ENCODE peak calls at places on chromosomes 5 and 9, in eight cellular contexts. A is fibroblast of mammary gland, Q is IMR-90, F is cardiac muscle cell, B is GM12865, H is pancreas, N is spleen, I is heart right ventricle. M is an unnamed sample.

GRCh38 chr5:178487911-178488310 is 102.3 kb downstream of the COL23A1 start:
- DNase-seq in A (no peak), Q (no peak), F (no peak), B (no peak), H (no peak), N (no peak), I (no peak), M (no peak)

GRCh38 chr9:6538666-6539071 is 106.9 kb downstream of the GLDC start:
- DNase-seq in A (peak), Q (peak), F (peak), B (no peak), H (no peak), N (no peak), I (no peak), M (peak)

GRCh38 chr9:5838884-5839571 is 6.1 kb upstream of the ERMP1 start:
- DNase-seq in A (peak), Q (peak), F (peak), B (peak), H (peak), N (no peak), I (no peak), M (peak)

GRCh38 chr5:68369436-68370125 is 154.0 kb downstream of the PIK3R1 start:
- DNase-seq in A (no peak), Q (no peak), F (no peak), B (peak), H (no peak), N (no peak), I (no peak), M (no peak)

GRCh38 chr9:94084314-94084713 is at the start of gene PTPDC1:
- DNase-seq in A (peak), Q (peak), F (peak), B (no peak), H (no peak), N (no peak), I (peak), M (peak)

GRCh38 chr5:67366256-67366655 is 169.7 kb upstream of the CD180 start:
- DNase-seq in A (no peak), Q (no peak), F (no peak), B (no peak), H (no peak), N (no peak), I (no peak), M (no peak)

GRCh38 chr9:18473551-18474279 is at the start of gene ADAMTSL1:
- DNase-seq in A (peak), Q (peak), F (peak), B (no peak), H (no peak), N (no peak), I (peak), M (peak)

GRCh38 chr9:77819672-77820071 is 171.6 kb upstream of the GNA14 start:
- DNase-seq in A (peak), Q (peak), F (peak), B (peak), H (no peak), N (no peak), I (no peak), M (peak)

GRCh38 chr9:84617415-84617814 is 52.1 kb upstream of the NTRK2 start:
- DNase-seq in A (no peak), Q (no peak), F (no peak), B (no peak), H (no peak), N (no peak), I (no peak), M (no peak)

GRCh38 chr5:53779541-53779981 is 219.1 kb downstream of the NDUFS4 start:
- DNase-seq in A (peak), Q (peak), F (peak), B (peak), H (no peak), N (no peak), I (peak), M (peak)

GRCh38 chr9:13291718-13292117 is 12.2 kb upstream of the MPDZ start:
- DNase-seq in A (no peak), Q (no peak), F (no peak), B (no peak), H (no peak), N (no peak), I (no peak), M (no peak)
- TF ChIP-seq CTCF in A (peak), Q (no peak), F (no peak), B (no peak), H (no peak), N (no peak), I (no peak), M (no peak)

DNA sequence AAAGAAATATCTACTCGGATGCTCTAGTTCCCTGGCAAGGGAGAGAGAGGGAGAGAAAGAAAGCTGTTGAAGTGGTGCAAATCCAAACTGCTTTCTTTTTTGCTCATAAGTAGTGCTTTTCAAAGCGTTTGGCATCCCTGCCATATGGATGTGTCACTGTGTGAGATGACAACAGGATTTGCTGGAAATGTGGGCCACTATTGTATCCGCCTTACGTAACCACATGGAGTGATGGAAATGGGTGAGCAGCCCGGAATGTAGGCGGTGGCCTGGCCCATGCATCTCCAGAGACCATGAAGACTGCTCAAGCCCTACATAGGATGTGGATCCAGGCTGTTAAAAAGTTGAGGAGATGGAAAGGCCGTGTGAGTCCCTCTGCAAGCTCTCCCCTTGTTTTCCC is 30.8 kb downstream of the TJP2 start:
- DNase-seq in A (peak), Q (peak), F (peak), B (no peak), H (no peak), N (no peak), I (peak), M (peak)
- H3K4me3 ChIP-seq in A (no peak), Q (peak), F (no peak), B (no peak), H (no peak), N (no peak), I (no peak), M (no peak)

GRCh38 chr5:103256178-103256577 is 2.4 kb upstream of the MACIR start:
- DNase-seq in A (no peak), Q (no peak), F (no peak), B (peak), H (no peak), N (no peak), I (no peak), M (no peak)

GRCh38 chr5:103258368-103258956 is at the start of gene MACIR:
- DNase-seq in A (peak), Q (peak), F (peak), B (peak), H (peak), N (peak), I (peak), M (peak)

GRCh38 chr5:103259705-103260355 is 1.3 kb downstream of the MACIR start:
- DNase-seq in A (peak), Q (peak), F (peak), B (no peak), H (peak), N (no peak), I (no peak), M (peak)

GRCh38 chr5:103260951-103261350 is 2.4 kb downstream of the MACIR start:
- DNase-seq in A (no peak), Q (no peak), F (no peak), B (peak), H (no peak), N (no peak), I (no peak), M (no peak)

GRCh38 chr5:103258957-103259704 is 568 bp downstream of the MACIR start:
- DNase-seq in A (peak), Q (peak), F (peak), B (peak), H (peak), N (peak), I (peak), M (peak)
- TF ChIP-seq CTCF in A (no peak), Q (no peak), F (no peak), B (no peak), H (no peak), N (no peak), I (peak), M (no peak)

GRCh38 chr5:124444147-124444775 is 302.2 kb downstream of the ZNF608 start:
- DNase-seq in A (no peak), Q (no peak), F (no peak), B (peak), H (no peak), N (no peak), I (peak), M (no peak)
- H3K4me3 ChIP-seq in A (no peak), Q (no peak), F (no peak), B (no peak), H (no peak), N (no peak), I (no peak), M (no peak)

GRCh38 chr9:71936066-71936465 is 24.6 kb downstream of the C9orf85 start:
- DNase-seq in A (no peak), Q (peak), F (no peak), B (no peak), H (no peak), N (no peak), I (no peak), M (no peak)

GRCh38 chr9:71941060-71941568 is 29.7 kb downstream of the C9orf85 start:
- DNase-seq in A (peak), Q (peak), F (no peak), B (no peak), H (no peak), N (no peak), I (no peak), M (peak)

GRCh38 chr9:71937070-71937625 is 25.7 kb downstream of the C9orf85 start:
- DNase-seq in A (no peak), Q (no peak), F (no peak), B (no peak), H (no peak), N (no peak), I (no peak), M (no peak)

GRCh38 chr9:71941998-71942567 is 30.6 kb downstream of the C9orf85 start:
- DNase-seq in A (no peak), Q (peak), F (no peak), B (no peak), H (no peak), N (no peak), I (no peak), M (peak)

DNA sequence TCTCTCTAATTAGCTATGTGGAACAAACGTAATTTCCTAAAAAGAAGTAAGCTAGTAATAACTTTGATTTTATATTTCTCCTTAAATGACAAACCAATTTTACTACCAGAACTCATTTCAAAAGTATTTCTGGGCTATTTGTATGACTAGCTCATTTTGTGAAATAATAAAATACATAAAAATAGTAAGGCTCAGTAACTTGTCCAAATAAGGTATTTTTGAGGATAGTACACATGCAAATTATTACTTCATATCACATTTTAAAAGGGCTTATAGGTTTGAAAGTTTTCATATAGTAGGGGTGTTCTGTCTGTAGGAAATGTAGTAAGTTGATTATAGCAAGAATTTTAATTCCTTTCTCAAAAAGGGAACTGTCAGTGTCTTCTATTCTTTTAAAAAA is 26.5 kb downstream of the C9orf85 start:
- DNase-seq in A (no peak), Q (no peak), F (no peak), B (no peak), H (no peak), N (no peak), I (no peak), M (no peak)
- TF ChIP-seq CTCF in A (no peak), Q (no peak), F (no peak), B (no peak), H (no peak), N (no peak), I (no peak), M (no peak)

M was measured in choroid plexus epithelial cell.